ENCODE peak calls at places on chromosomes 1 and 21, in four cellular contexts. D is HepG2, L is K562, R is GM12878. T is an unnamed sample.

GRCh38 chr1:247825362-247825761 is 1.4 kb upstream of the OR14A16 start:
- DNase-seq in R (no peak), D (no peak), L (peak; percentile 28), T (no peak)

GRCh38 chr21:33396966-33397365 is 6.2 kb upstream of the IFNGR2 start:
- DNase-seq in R (no peak), L (no peak), D (no peak), T (no peak)

GRCh38 chr1:36305915-36306209 is 306 bp upstream of the SH3D21 start:
- DNase-seq in R (no peak), D (no peak), L (no peak), T (no peak)

GRCh38 chr1:119372493-119373086 is 4.0 kb downstream of the HAO2 start:
- DNase-seq in R (no peak), D (peak; percentile 70), L (no peak), T (peak; percentile 51)

GRCh38 chr1:170959385-170959784 is 24.1 kb downstream of the MROH9 start:
- DNase-seq in L (no peak), R (no peak), D (no peak), T (no peak)

GRCh38 chr1:153374077-153374476 is 1.3 kb downstream of the S100A12 start:
- DNase-seq in D (no peak), R (no peak), L (no peak), T (no peak)

GRCh38 chr1:92030701-92031107 is 919 bp downstream of the EPHX4 start:
- DNase-seq in R (no peak), L (no peak), D (peak; percentile 10), T (peak; percentile 4)

GRCh38 chr1:53165408-53165961 is 23.0 kb upstream of the SLC1A7 start:
- DNase-seq in R (no peak), D (no peak), L (no peak), T (no peak)

GRCh38 chr1:178379807-178380206 is 117.0 kb downstream of the CLEC20A start:
- DNase-seq in L (peak; percentile 57), R (no peak), D (no peak), T (no peak)

GRCh38 chr1:231512147-231512698 is 16.2 kb upstream of the TSNAX start:
- DNase-seq in D (peak; percentile 91), R (peak; percentile 20), L (no peak), T (peak; percentile 72)

GRCh38 chr1:65509912-65510680 is 89.6 kb downstream of the LEPR start:
- DNase-seq in L (no peak), R (no peak), D (no peak), T (no peak)

GRCh38 chr21:17858764-17859163 is 39.6 kb upstream of the C21orf91 start:
- DNase-seq in R (no peak), D (no peak), L (no peak), T (no peak)

GRCh38 chr1:154972517-154973343 is 1.8 kb upstream of the CKS1B start:
- DNase-seq in L (no peak), R (no peak), D (peak; percentile 95), T (peak; percentile 85)

GRCh38 chr1:150925080-150925479 is 1.1 kb upstream of the SETDB1 start:
- DNase-seq in L (no peak), R (no peak), D (no peak), T (no peak)

GRCh38 chr1:15343729-15344128 is 66.0 kb upstream of the EFHD2 start:
- DNase-seq in R (no peak), L (no peak), D (no peak), T (no peak)

GRCh38 chr1:97120821-97121220 is 399.2 kb downstream of the PTBP2 start:
- DNase-seq in R (no peak), D (no peak), L (no peak), T (no peak)

GRCh38 chr1:192700834-192701271 is 64.9 kb downstream of the RGS13 start:
- DNase-seq in L (no peak), D (peak; percentile 85), R (no peak), T (peak; percentile 35)

GRCh38 chr1:193388165-193388564 is 201.8 kb upstream of the B3GALT2 start:
- DNase-seq in D (no peak), L (no peak), R (no peak), T (no peak)

GRCh38 chr1:150083907-150084306 is 16.3 kb downstream of the VPS45 start:
- DNase-seq in R (no peak), D (no peak), L (no peak), T (no peak)

GRCh38 chr21:42616366-42617340 is 36.8 kb upstream of the PDE9A start:
- DNase-seq in R (no peak), L (no peak), D (no peak), T (no peak)

GRCh38 chr1:236181059-236181458 is 38.7 kb downstream of the GPR137B start:
- DNase-seq in L (no peak), D (no peak), R (no peak), T (no peak)

GRCh38 chr1:112056354-112056753 is 66.9 kb upstream of the KCND3 start:
- DNase-seq in D (no peak), L (no peak), R (no peak), T (no peak)

GRCh38 chr1:117567435-117567834 is 38.4 kb upstream of the TENT5C start:
- DNase-seq in L (no peak), R (no peak), D (no peak), T (no peak)

GRCh38 chr1:219265026-219265515 is 91.4 kb downstream of the LYPLAL1 start:
- DNase-seq in L (no peak), R (no peak), D (no peak), T (no peak)

GRCh38 chr1:181479137-181479745 is 4.1 kb upstream of the CACNA1E start:
- DNase-seq in D (peak; percentile 45), L (peak; percentile 71), R (peak; percentile 56), T (peak; percentile 67)

GRCh38 chr1:37474697-37475379 is 458 bp downstream of the ZC3H12A start:
- DNase-seq in D (no peak), R (no peak), L (no peak), T (no peak)

GRCh38 chr21:34074283-34075098 is 1.1 kb downstream of the MRPS6 start:
- DNase-seq in D (no peak), R (no peak), L (no peak), T (no peak)

GRCh38 chr21:45076245-45076661 is 1.9 kb downstream of the ADARB1 start:
- DNase-seq in L (no peak), R (no peak), D (peak; percentile 14), T (no peak)

GRCh38 chr21:29669416-29669815 is 270.4 kb downstream of the GRIK1 start:
- DNase-seq in D (no peak), L (no peak), R (no peak), T (no peak)

GRCh38 chr1:238608139-238608538 is 717.4 kb upstream of the ZP4 start:
- DNase-seq in R (no peak), L (no peak), D (no peak), T (no peak)

GRCh38 chr1:27961646-27962221 is 2.0 kb downstream of the XKR8 start:
- DNase-seq in R (no peak), L (no peak), D (no peak), T (no peak)

GRCh38 chr1:161954466-161954865 is 69.2 kb downstream of the OLFML2B start:
- DNase-seq in R (no peak), L (no peak), D (no peak), T (no peak)

GRCh38 chr1:226482975-226483660 is 65.4 kb upstream of the STUM start:
- DNase-seq in L (no peak), D (no peak), R (no peak), T (no peak)

GRCh38 chr1:205480349-205481278 is 23.9 kb upstream of the CDK18 start:
- DNase-seq in R (peak; percentile 73), D (no peak), L (no peak), T (no peak)

GRCh38 chr1:111937147-111937725 is 52.2 kb downstream of the KCND3 start:
- DNase-seq in D (no peak), L (no peak), R (no peak), T (no peak)

GRCh38 chr1:246577082-246577719 is 10.9 kb downstream of the CNST start:
- DNase-seq in L (no peak), D (no peak), R (no peak), T (no peak)

GRCh38 chr1:55812281-55812680 is 597.1 kb upstream of the USP24 start:
- DNase-seq in D (no peak), R (no peak), L (no peak), T (no peak)
- TF ChIP-seq BHLHE40 in D (no peak), R (no peak), L (no peak), T (no peak)

GRCh38 chr1:223780926-223781325 is 64.8 kb downstream of the TP53BP2 start:
- DNase-seq in D (no peak), R (no peak), L (no peak), T (no peak)
- TF ChIP-seq EP300 in D (no peak), R (no peak), L (no peak), T (no peak)

GRCh38 chr1:184882649-184883303 is 91.5 kb downstream of the NIBAN1 start:
- DNase-seq in R (no peak), D (no peak), L (no peak), T (no peak)
- TF ChIP-seq BHLHE40 in R (no peak), D (no peak), L (no peak), T (no peak)

GRCh38 chr21:16124397-16125130 is 394.8 kb downstream of the USP25 start:
- DNase-seq in R (no peak), D (no peak), L (no peak), T (no peak)
- TF ChIP-seq EP300 in R (no peak), D (no peak), L (no peak), T (peak; percentile 31)